ENCODE peak calls at places on chromosomes 4 and X, in seven cellular contexts. P is putamen, Y is lower leg skin, F is GM18507, N is heart right ventricle, G is activated gamma-delta T cell, M is KG1. E is an unnamed sample.

GRCh38 chr4:96685691-96686090 is 845.8 kb downstream of the PDHA2 start:
- DNase-seq in P (no peak), Y (no peak), F (no peak), N (no peak), G (no peak), M (no peak), E (no peak)

GRCh38 chrX:40062525-40063193 is 35.1 kb downstream of the BCOR start:
- DNase-seq in P (peak), Y (peak), F (no peak), N (no peak), G (no peak), M (no peak), E (no peak)

GRCh38 chr4:109631709-109632108 is 71.5 kb downstream of the CASP6 start:
- DNase-seq in P (no peak), Y (no peak), F (no peak), N (peak), G (no peak), M (no peak), E (no peak)

GRCh38 chrX:154357205-154357604 is 17.2 kb downstream of the FLNA start:
- DNase-seq in P (no peak), Y (no peak), F (no peak), N (no peak), G (no peak), M (no peak), E (no peak)

GRCh38 chrX:63050225-63050624 is 300.9 kb downstream of the SPIN4 start:
- DNase-seq in P (no peak), Y (no peak), F (no peak), N (no peak), G (no peak), M (no peak), E (no peak)

GRCh38 chr4:115370012-115370411 is 256.6 kb upstream of the NDST4 start:
- DNase-seq in P (no peak), Y (no peak), F (no peak), N (no peak), G (no peak), M (no peak), E (no peak)

GRCh38 chr4:103150677-103151076 is 47.5 kb downstream of the CENPE start:
- DNase-seq in P (no peak), Y (no peak), F (no peak), N (no peak), G (no peak), M (no peak), E (no peak)

GRCh38 chr4:71261633-71262121 is 77.1 kb upstream of the SLC4A4 start:
- DNase-seq in P (no peak), Y (no peak), F (no peak), N (no peak), G (no peak), M (no peak), E (no peak)

GRCh38 chr4:41358626-41359025 is 101.9 kb downstream of the UCHL1 start:
- DNase-seq in P (no peak), Y (no peak), F (no peak), N (peak), G (no peak), M (no peak), E (peak)

GRCh38 chr4:123667496-123667895 is 270.9 kb downstream of the SPRY1 start:
- DNase-seq in P (no peak), Y (no peak), F (no peak), N (no peak), G (no peak), M (no peak), E (no peak)

GRCh38 chrX:70445876-70446275 is 1.2 kb downstream of the DLG3 start:
- DNase-seq in P (no peak), Y (peak), F (no peak), N (no peak), G (no peak), M (no peak), E (no peak)

GRCh38 chr4:156335721-156336120 is 382.1 kb upstream of the CTSO start:
- DNase-seq in P (no peak), Y (no peak), F (no peak), N (no peak), G (no peak), M (no peak), E (no peak)

GRCh38 chrX:143648705-143649104 is 12.8 kb upstream of the SLITRK4 start:
- DNase-seq in P (no peak), Y (no peak), F (no peak), N (no peak), G (no peak), M (no peak), E (peak)

GRCh38 chrX:136268051-136269048 is 17.1 kb upstream of the MAP7D3 start:
- DNase-seq in P (no peak), Y (no peak), F (no peak), N (peak), G (no peak), M (peak), E (no peak)

GRCh38 chr4:80187677-80188076 is 9.6 kb upstream of the PRDM8 start:
- DNase-seq in P (no peak), Y (no peak), F (no peak), N (no peak), G (no peak), M (no peak), E (no peak)

GRCh38 chr4:18077808-18078207 is 56.3 kb upstream of the LCORL start:
- DNase-seq in P (no peak), Y (no peak), F (no peak), N (no peak), G (no peak), M (no peak), E (no peak)

GRCh38 chrX:154748712-154749339 is 2.1 kb downstream of the GAB3 start:
- DNase-seq in P (peak), Y (no peak), F (no peak), N (peak), G (no peak), M (peak), E (no peak)

GRCh38 chr4:38017579-38017978 is 57.4 kb downstream of the PTTG2 start:
- DNase-seq in P (no peak), Y (no peak), F (no peak), N (no peak), G (no peak), M (no peak), E (no peak)

GRCh38 chr4:79851625-79852304 is 221.3 kb downstream of the ANTXR2 start:
- DNase-seq in P (no peak), Y (no peak), F (no peak), N (no peak), G (no peak), M (no peak), E (no peak)

GRCh38 chr4:174629265-174629664 is 107.0 kb upstream of the HPGD start:
- DNase-seq in P (no peak), Y (no peak), F (no peak), N (no peak), G (no peak), M (no peak), E (no peak)

GRCh38 chr4:114563536-114564315 is 34.9 kb upstream of the UGT8 start:
- DNase-seq in P (no peak), Y (no peak), F (no peak), N (no peak), G (no peak), M (no peak), E (no peak)

GRCh38 chr4:17091104-17091503 is 192.7 kb upstream of the LDB2 start:
- DNase-seq in P (no peak), Y (no peak), F (no peak), N (no peak), G (no peak), M (no peak), E (no peak)